ENCODE peak calls at places on chromosomes 13 and 19, in six cellular contexts. D is ascending aorta; K is amniotic epithelial cell; F is mucosa of gallbladder; P is activated CD4-positive, CD25-positive, alpha-beta regulatory T cell; R is memory B cell. X is an unnamed sample.

GRCh38 chr19:13102666-13103584 is at the start of gene LYL1:
- DNase-seq in D (no peak), K (peak), F (peak), P (no peak), R (peak), X (no peak)

GRCh38 chr19:14871619-14872230 is 14.2 kb downstream of the OR7A17 start:
- DNase-seq in D (no peak), K (no peak), F (no peak), P (no peak), R (no peak), X (no peak)

GRCh38 chr13:94656766-94657165 is 55.1 kb downstream of the GPR180 start:
- DNase-seq in D (no peak), K (peak), F (no peak), P (no peak), R (no peak), X (no peak)

GRCh38 chr19:46478356-46478986 is 7.1 kb upstream of the PNMA8A start:
- DNase-seq in D (no peak), K (peak), F (no peak), P (no peak), R (no peak), X (no peak)

GRCh38 chr13:43676320-43676719 is 110.5 kb downstream of the ENOX1 start:
- DNase-seq in D (no peak), K (no peak), F (no peak), P (no peak), R (no peak), X (no peak)

GRCh38 chr19:18291019-18291524 is 9.7 kb upstream of the JUND start:
- DNase-seq in D (no peak), K (no peak), F (no peak), P (no peak), R (no peak), X (no peak)

GRCh38 chr19:6048348-6048747 is 62.0 kb downstream of the RFX2 start:
- DNase-seq in D (no peak), K (no peak), F (peak), P (no peak), R (no peak), X (no peak)

GRCh38 chr19:14775855-14776254 is 2.5 kb downstream of the ADGRE2 start:
- DNase-seq in D (no peak), K (no peak), F (no peak), P (no peak), R (no peak), X (no peak)

GRCh38 chr13:33138441-33138840 is 122.2 kb downstream of the KL start:
- DNase-seq in D (no peak), K (no peak), F (no peak), P (no peak), R (no peak), X (no peak)

GRCh38 chr13:62626771-62627170 is 1211.1 kb upstream of the PCDH20 start:
- DNase-seq in D (no peak), K (no peak), F (no peak), P (no peak), R (no peak), X (no peak)

GRCh38 chr19:1751367-1752008 is 1.8 kb upstream of the ONECUT3 start:
- DNase-seq in D (no peak), K (no peak), F (no peak), P (no peak), R (no peak), X (no peak)

GRCh38 chr13:111304603-111305289 is 15.7 kb upstream of the TEX29 start:
- DNase-seq in D (no peak), K (no peak), F (no peak), P (no peak), R (no peak), X (no peak)

GRCh38 chr13:111459803-111460547 is 139.5 kb downstream of the TEX29 start:
- DNase-seq in D (no peak), K (no peak), F (no peak), P (no peak), R (no peak), X (no peak)

GRCh38 chr13:113636266-113636963 is 21.6 kb downstream of the ATP4B start:
- DNase-seq in D (no peak), K (no peak), F (no peak), P (no peak), R (no peak), X (no peak)

GRCh38 chr19:32164384-32164992 is 180.9 kb upstream of the ZNF507 start:
- DNase-seq in D (no peak), K (no peak), F (no peak), P (no peak), R (no peak), X (no peak)

GRCh38 chr19:15248648-15249559 is 16.7 kb upstream of the EPHX3 start:
- DNase-seq in D (peak), K (peak), F (peak), P (no peak), R (no peak), X (no peak)

GRCh38 chr19:41993612-41994483 is at the start of gene ATP1A3:
- DNase-seq in D (no peak), K (peak), F (no peak), P (peak), R (peak), X (peak)

GRCh38 chr19:18399008-18399407 is 1.6 kb upstream of the LRRC25 start:
- DNase-seq in D (no peak), K (peak), F (peak), P (no peak), R (no peak), X (no peak)